ENCODE peak calls at places on chromosomes 11 and 22, in four cellular contexts. N is endothelial cell of umbilical vein, J is body of pancreas, T is kidney. C is an unnamed sample. For H3K4me1 and H3K9me3, the result is how much of the 10 kb centered on the place peaks cover.

GRCh38 chr11:134578807-134579708 is 167.0 kb upstream of the B3GAT1 start:
- DNase-seq in J (no peak), N (no peak), T (no peak), C (peak)

GRCh38 chr11:66247295-66247694 is 21.1 kb upstream of the RAB1B start:
- DNase-seq in T (no peak), J (no peak), N (no peak), C (no peak)

GRCh38 chr22:23877566-23877965 is 16.6 kb upstream of the MIF start:
- DNase-seq in T (peak), J (no peak), N (no peak), C (no peak)

GRCh38 chr11:94853836-94854235 is 85.7 kb downstream of the AMOTL1 start:
- DNase-seq in J (no peak), T (no peak), N (no peak), C (no peak)

GRCh38 chr11:104333977-104334376 is 170.0 kb upstream of the PDGFD start:
- DNase-seq in J (no peak), T (no peak), N (peak), C (peak)

GRCh38 chr11:61347916-61348461 is 13.7 kb downstream of the CYB561A3 start:
- DNase-seq in N (peak), T (peak), J (no peak), C (no peak)

GRCh38 chr11:85884581-85885021 is 29.4 kb downstream of the CCDC83 start:
- DNase-seq in J (no peak), N (no peak), T (no peak), C (no peak)

GRCh38 chr11:78855146-78855545 is 280.5 kb upstream of the NARS2 start:
- DNase-seq in T (no peak), N (no peak), J (no peak), C (no peak)

GRCh38 chr22:44111562-44112155 is 69.1 kb upstream of the PARVG start:
- DNase-seq in T (peak), N (no peak), J (no peak), C (no peak)

GRCh38 chr11:122853261-122853660 is 15.0 kb downstream of the CRTAM start:
- DNase-seq in J (no peak), N (no peak), T (no peak), C (no peak)

GRCh38 chr22:40407831-40408717 is 37.7 kb downstream of the SGSM3 start:
- DNase-seq in N (no peak), T (no peak), J (no peak), C (no peak)

GRCh38 chr22:31496735-31497146 is 405 bp downstream of the SFI1 start:
- DNase-seq in J (peak), N (no peak), T (peak), C (no peak)

GRCh38 chr22:41177626-41178424 is 27.3 kb upstream of the L3MBTL2 start:
- DNase-seq in N (no peak), J (no peak), T (no peak), C (no peak)

GRCh38 chr22:27937453-27937852 is 18.4 kb upstream of the PITPNB start:
- DNase-seq in T (no peak), J (no peak), N (no peak), C (no peak)

GRCh38 chr22:19003518-19003917 is 67.4 kb upstream of the PRODH start:
- DNase-seq in N (no peak), T (no peak), J (no peak), C (no peak)

GRCh38 chr22:49827853-49828598 is at the start of gene BRD1:
- DNase-seq in N (peak), J (peak), T (peak), C (no peak)

GRCh38 chr11:98456281-98456680 is 564.5 kb upstream of the CNTN5 start:
- DNase-seq in T (no peak), N (no peak), J (no peak), C (no peak)

GRCh38 chr22:36406139-36406538 is 18.4 kb upstream of the MYH9 start:
- DNase-seq in N (no peak), T (no peak), J (no peak), C (no peak)

GRCh38 chr22:24310969-24311368 is 40.3 kb downstream of the SPECC1L start:
- DNase-seq in N (no peak), T (no peak), J (no peak), C (no peak)

GRCh38 chr11:46121724-46122477 is 647 bp upstream of the PHF21A start:
- DNase-seq in N (peak), T (peak), J (peak), C (peak)

GRCh38 chr11:117818036-117818858 is 6.3 kb downstream of the FXYD2 start:
- DNase-seq in T (peak), N (peak), J (peak), C (no peak)

GRCh38 chr11:118619444-118620205 is 12.2 kb downstream of the PHLDB1 start:
- DNase-seq in J (peak), N (peak), T (peak), C (no peak)

GRCh38 chr11:47577460-47578041 is 1.2 kb downstream of the KBTBD4 start:
- DNase-seq in T (no peak), J (no peak), N (no peak), C (no peak)
- H3K4me3 ChIP-seq in T (no peak), J (peak), N (peak), C (peak)

DNA sequence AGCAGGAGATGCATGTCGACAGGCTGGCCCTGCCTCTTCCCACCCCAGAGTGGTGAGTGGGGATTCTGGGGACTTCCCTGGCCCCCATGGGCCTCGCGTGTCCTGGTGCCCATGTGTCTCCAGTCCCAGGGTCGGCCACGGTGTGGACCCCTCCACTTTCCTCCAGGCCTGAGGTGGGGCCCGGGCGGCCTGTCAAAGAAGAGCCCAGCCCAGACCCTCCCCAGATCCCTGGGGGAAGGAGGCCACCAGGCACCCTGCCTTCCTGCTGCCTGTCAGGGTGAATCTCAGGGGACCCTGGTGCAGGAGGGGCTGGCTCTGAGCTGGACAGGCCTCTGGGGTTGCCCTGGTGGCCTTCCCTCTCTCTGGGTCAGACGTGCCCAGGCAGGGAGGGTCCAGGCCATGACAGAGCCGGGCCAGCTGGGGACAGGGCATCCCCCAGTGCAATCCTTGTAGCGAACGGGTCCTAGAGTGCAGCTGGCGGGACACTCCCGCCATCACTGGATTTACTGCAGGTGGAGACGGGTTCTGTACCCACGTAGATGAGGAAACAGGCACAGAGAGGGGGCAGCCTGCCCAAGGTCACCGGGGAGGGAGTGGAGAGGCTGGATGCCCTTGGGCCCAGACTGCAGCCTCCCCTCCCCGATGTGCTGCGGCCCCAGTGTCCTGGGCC is 13.5 kb upstream of the MUC6 start:
- DNase-seq in T (peak), N (no peak), J (peak), C (no peak)
- H3K4me1 ChIP-seq in T (under half), N (under half), J (under half), C (under half)

GRCh38 chr11:55793321-55793720 is 2.0 kb upstream of the OR5D14 start:
- DNase-seq in N (no peak), J (no peak), T (no peak), C (no peak)

GRCh38 chr11:55795256-55795655 is at the start of gene OR5D14:
- DNase-seq in J (no peak), T (no peak), N (no peak), C (no peak)

GRCh38 chr11:55791606-55792005 is 3.8 kb upstream of the OR5D14 start:
- DNase-seq in T (no peak), N (no peak), J (no peak), C (no peak)
- H3K9me3 ChIP-seq in T (under half), N (under half), J (under half), C (under half)

DNA sequence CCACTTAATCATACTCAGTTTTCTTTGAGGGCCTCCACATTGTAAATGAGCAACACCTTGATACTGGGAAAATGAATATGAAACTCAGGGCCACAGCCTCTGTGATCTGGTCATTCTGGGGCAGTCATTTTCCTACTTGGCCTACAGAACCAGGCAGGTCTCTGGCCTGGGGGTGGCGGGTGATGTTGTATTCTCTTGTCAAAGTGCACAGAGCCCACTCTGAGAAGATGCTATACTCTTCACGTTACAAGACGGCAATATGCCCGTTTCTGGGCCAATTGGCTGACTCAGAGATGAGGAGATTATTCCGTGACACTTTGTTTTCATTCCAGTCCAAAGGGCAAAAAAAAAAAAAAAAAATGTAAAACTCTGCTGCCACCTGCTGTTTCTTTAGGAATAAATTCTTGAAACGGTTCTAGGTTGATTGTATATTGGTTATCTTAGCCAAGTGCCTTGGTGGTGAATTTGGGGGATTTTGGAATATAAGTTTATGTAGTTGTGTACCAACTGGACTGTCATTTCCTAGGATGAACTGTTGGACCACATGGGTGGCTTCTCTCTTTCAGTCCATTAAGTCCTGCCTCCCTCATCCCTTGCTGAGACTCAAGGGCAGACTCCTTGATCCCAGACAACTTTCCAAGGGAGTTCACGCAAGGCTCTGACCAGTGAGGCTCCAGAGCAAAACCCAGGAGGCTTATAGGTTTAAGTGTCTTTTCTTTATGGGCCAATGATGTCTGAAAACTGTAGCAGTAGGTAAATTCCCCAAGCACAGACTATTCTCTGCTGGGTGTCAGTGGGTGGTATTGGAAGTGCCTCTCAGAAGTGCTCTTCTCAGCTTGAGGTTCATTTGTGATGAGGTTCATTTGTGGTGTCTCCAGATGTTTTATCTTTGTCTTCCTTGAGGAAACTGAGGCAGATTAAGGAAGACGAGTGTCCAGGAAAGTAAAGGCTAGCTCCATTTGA is 18.2 kb downstream of the ADM start:
- DNase-seq in N (peak), T (no peak), J (peak), C (peak)
- H3K4me3 ChIP-seq in N (no peak), T (peak), J (no peak), C (no peak)

GRCh38 chr11:12140186-12140938 is 30.0 kb downstream of the MICAL2 start:
- DNase-seq in N (no peak), J (no peak), T (no peak), C (peak)
- H3K4me1 ChIP-seq in N (under half), J (under half), T (under half), C (half or more)

GRCh38 chr22:48365386-48365785 is 1462.3 kb downstream of the BRD1 start:
- DNase-seq in T (no peak), J (no peak), N (no peak), C (no peak)
- H3K9me3 ChIP-seq in T (under half), J (under half), N (under half), C (under half)

DNA sequence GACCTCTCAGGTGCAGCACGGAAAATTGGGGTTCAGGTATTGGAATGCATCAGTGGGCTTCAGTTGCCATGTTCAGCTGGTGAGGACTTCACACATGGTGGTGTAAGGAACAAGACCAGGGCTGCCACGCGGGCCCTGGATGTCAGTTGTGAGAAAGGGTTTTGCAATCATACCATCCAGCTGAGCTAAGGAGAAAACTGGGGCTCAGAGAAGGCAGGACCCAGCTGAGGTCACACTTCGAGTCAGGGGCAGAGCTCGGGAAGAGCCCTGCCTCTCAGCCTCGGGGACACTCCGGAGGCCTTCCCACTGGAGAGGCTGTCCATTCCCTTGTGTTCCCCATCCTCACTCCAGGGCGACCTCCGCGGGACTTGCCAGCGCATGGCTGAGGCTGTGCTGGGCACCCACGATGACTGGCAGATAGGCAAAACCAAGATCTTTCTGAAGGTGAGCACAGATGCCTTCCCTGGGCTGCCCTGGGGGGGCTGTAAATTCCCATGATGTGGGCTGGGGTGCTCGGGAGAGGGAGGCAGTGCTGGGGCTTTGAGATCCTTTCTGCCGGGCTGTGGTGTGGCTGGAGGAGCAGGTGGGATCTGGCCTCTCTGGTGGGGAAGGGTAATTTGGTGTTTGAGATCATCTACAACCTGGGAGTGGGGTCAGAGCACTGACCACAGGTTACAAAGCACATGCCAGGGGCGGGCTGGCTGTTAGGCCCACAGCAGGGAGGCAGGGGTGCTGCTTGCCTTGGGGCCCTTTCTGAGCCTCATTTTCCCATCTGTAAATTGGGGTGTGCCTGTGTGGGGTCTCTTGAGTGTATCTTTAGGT is 47.2 kb downstream of the MYO7A start:
- DNase-seq in N (no peak), T (peak), J (no peak), C (no peak)
- H3K4me3 ChIP-seq in N (no peak), T (no peak), J (no peak), C (no peak)

DNA sequence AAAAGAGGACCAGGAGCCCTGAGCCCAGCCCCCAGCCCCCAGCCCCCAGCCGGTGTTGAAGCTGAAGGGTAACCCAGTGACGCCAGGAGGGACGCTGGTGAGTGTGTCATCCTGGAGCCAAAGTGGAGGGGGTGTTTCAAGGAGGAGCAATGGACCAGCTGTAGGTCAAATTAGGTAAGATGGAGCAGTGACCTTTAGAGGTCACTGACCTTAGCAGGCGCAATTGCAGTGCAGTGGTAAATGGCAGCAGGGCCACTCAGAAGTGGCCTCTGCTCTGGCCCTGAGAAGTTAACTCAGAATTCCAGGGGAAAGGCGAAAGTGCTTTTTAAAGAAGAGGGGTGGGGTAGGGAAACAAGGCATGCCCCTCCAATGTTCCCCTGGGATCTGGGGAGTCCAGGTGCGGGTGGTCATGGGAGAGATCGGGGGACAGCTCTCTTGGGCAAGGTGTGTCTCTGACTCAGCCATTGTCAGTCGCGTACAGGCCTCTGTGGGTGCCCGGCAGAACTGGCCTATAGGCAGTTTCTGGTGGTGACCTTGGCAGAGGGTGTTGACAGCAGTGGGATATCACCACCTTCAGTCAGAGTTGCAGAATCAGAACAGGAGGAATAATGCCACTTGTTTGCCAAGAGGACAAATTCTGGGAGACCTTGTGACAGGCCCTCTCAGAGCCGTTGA is 50.3 kb upstream of the TIMP3 start:
- DNase-seq in N (no peak), T (no peak), J (no peak), C (no peak)
- H3K4me1 ChIP-seq in N (under half), T (under half), J (under half), C (under half)

C was measured in Caco-2.